ENCODE peak calls at places on chromosome 18, in four cellular contexts. X, B, N and E are unnamed samples.

GRCh38 chr18:43526436-43527150 is 249.3 kb upstream of the SYT4 start:
- DNase-seq in X (no peak), B (no peak), N (no peak), E (no peak)

GRCh38 chr18:45542043-45542442 is 73.2 kb upstream of the SLC14A2 start:
- DNase-seq in X (no peak), B (no peak), N (no peak), E (no peak)

GRCh38 chr18:7789853-7790552 is 222.9 kb downstream of the PTPRM start:
- DNase-seq in X (no peak), B (peak), N (no peak), E (peak)

GRCh38 chr18:37963837-37964236 is 398.2 kb upstream of the CELF4 start:
- DNase-seq in X (no peak), B (no peak), N (no peak), E (no peak)

GRCh38 chr18:8364385-8364784 is 244.9 kb upstream of the RAB12 start:
- DNase-seq in X (no peak), B (no peak), N (no peak), E (no peak)

GRCh38 chr18:51437280-51438271 is 240.1 kb upstream of the MEX3C start:
- DNase-seq in X (no peak), B (no peak), N (no peak), E (no peak)

GRCh38 chr18:3332376-3332775 is 70.4 kb downstream of the MYL12B start:
- DNase-seq in X (no peak), B (no peak), N (no peak), E (no peak)

GRCh38 chr18:1011342-1011741 is 106.7 kb downstream of the ADCYAP1 start:
- DNase-seq in X (no peak), B (no peak), N (no peak), E (no peak)

GRCh38 chr18:23550898-23551297 is 35.4 kb downstream of the NPC1 start:
- DNase-seq in X (no peak), B (no peak), N (no peak), E (no peak)

GRCh38 chr18:44452346-44452745 is 228.3 kb upstream of the SETBP1 start:
- DNase-seq in X (no peak), B (no peak), N (no peak), E (no peak)

GRCh38 chr18:47721876-47722275 is 208.6 kb downstream of the SMAD2 start:
- DNase-seq in X (no peak), B (no peak), N (no peak), E (no peak)

DNA sequence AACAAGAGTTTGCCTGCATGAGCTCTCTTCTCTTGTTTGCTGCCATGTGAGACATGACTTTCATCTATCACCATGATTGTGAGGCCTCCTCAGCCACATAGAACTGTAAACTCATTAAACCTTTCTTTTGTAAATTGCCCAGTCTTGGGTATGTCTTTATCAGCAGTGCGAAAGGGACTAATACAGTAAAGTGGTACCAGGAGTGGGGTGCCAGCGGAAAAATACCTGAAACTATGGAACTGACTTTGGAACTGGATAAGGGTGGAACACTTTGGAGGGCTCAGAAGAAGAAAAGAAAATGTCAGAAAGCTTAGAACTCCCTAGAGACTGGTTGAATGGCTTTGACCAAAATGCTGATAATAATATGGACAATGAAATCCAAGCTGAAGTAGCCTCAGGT is 260.9 kb downstream of the DSC3 start:
- DNase-seq in X (no peak), B (no peak), N (no peak), E (no peak)
- TF ChIP-seq EGR1 in X (no peak), B (no peak), N (no peak), E (no peak)

DNA sequence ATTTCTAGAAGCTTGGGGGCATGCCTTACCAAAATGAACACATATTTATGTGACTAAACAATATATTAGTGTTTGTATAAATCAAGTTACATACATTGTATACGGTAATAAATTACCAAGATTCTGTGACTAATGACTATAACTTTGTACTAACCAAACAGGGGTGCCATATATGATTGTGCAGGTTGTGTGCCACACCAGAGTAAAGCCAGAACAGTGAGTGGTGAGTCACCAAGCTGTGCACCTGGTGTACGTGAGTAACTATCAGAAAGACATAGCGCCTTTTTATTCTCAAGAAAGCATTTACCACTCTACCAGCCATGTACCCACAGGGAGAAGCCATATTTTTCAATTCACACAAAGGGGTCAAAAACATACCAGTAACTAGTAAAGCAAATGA is 453.2 kb upstream of the PIK3C3 start:
- DNase-seq in X (no peak), B (no peak), N (no peak), E (no peak)
- TF ChIP-seq EGR1 in X (no peak), B (no peak), N (no peak), E (no peak)

GRCh38 chr18:75178376-75178775 is 30.6 kb downstream of the PTGR3 start:
- DNase-seq in X (no peak), B (no peak), N (no peak), E (no peak)

GRCh38 chr18:75183973-75184372 is 25.0 kb downstream of the PTGR3 start:
- DNase-seq in X (no peak), B (no peak), N (no peak), E (no peak)

GRCh38 chr18:75179819-75180600 is 28.9 kb downstream of the PTGR3 start:
- DNase-seq in X (no peak), B (no peak), N (no peak), E (no peak)

DNA sequence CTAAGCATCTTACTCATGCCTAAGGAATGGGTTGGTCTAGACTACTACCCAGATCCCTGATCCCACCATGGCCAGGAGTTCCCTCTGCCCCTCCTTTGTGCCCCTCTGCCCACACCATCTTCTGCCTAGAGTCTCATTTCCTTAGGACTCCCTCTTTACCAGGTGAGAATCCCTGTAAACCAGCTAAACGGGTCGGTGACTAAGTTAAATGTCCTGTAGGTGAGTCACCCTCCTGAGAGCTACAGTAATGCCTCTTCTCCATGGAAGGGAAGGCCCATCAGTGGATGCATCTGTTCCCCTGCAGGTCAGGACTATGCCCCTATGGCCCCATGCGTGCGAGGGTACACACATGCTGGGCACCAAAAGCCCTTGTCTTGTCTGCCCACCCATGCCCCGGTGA is 25.4 kb downstream of the PTGR3 start:
- DNase-seq in X (no peak), B (no peak), N (no peak), E (peak)
- TF ChIP-seq EGR1 in X (no peak), B (no peak), N (no peak), E (peak)

GRCh38 chr18:36186461-36187137 is 698 bp upstream of the MOCOS start:
- DNase-seq in X (peak), B (peak), N (no peak), E (no peak)
- TF ChIP-seq EGR1 in X (no peak), B (no peak), N (no peak), E (no peak)

DNA sequence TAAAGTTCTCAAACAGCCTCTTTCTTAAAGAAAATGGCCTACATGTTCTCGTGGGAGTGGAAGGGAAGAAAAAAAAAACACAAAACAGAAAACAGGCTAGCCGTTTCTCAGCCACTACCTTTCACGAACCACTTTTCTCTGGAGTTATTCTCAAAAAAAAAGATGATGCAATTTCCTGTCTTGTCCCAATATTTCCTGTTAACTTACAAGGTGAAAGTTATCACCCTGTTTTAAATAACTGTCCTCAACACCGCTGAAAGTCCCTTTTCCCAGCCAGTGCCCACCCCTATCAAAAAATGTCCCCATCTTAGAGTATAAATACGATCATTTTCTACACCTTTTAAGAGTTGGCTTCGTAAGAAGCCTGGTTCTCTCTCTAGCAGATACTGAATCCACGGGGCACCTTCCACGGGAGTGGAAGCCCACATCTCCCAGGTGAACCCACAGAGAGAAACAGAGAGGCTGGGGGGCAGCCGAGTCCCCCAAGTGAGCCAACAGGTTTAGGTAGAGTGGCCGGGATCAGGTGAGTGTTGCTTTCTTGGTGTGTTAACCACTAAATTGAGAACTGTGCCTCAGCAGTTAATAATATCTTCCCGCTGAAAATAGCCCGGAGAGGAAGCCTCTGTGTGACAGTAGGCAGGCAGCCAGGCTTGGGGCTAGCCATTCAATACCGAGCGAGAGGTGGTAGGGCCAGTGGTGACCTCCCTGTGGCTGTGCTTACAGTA is 15.9 kb downstream of the SMAD7 start:
- DNase-seq in X (no peak), B (no peak), N (peak), E (no peak)
- TF ChIP-seq EGR1 in X (no peak), B (no peak), N (no peak), E (no peak)

DNA sequence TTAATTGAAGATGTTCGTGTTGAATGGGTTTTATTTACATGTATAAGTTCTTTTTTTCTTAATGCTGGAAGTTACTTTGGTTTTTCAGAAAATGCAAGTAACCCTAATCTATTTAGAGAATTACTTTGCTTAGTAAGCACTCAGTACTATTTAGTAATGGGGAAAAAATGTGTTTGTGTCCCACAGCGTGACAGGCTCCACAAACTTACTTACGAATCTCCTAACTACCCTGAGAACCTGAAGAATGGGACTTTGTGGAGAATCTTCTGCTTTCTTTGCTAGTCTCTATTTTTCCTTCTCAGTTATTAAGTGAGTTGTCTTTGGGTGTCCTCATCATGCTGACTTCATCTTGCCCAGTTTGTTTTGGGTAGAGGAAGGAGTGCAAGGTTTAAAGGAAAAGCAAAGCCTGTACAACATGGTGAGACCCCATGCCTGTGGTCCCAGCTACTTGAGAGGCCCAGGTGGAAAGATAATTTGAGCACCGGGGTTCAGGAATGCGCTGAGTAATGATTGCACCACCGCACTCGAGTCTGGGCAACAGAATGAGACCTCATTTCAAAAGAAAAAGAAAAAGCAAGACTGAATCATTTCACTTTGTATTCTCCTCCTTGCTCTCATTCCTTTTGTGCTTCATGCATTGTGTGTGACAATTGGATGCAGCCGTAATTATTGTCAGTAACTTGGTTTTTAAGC is 10.2 kb downstream of the NEDD4L start:
- DNase-seq in X (no peak), B (peak), N (no peak), E (no peak)
- TF ChIP-seq EGR1 in X (no peak), B (no peak), N (no peak), E (no peak)